ENCODE peak calls at places on chromosomes 12 and 14, in six cellular contexts. One of them, this sample, is unnamed. For H3K36me3, the result is how much of the 10 kb centered on the place peaks cover.

GRCh38 chr14:101844219-101844618 is 82.7 kb downstream of the PPP2R5C start:
- DNase-seq in endodermal cell: no peak
- DNase-seq in body of pancreas: peak
- DNase-seq in left lung: no peak
- DNase-seq in ovary: no peak
- DNase-seq in thoracic aorta: no peak
- DNase-seq in this sample: no peak

GRCh38 chr12:96587691-96588090 is 98.3 kb downstream of the CFAP54 start:
- DNase-seq in endodermal cell: no peak
- DNase-seq in body of pancreas: no peak
- DNase-seq in left lung: no peak
- DNase-seq in ovary: no peak
- DNase-seq in thoracic aorta: no peak
- DNase-seq in this sample: no peak

GRCh38 chr14:53437858-53438257 is 284.7 kb upstream of the DDHD1 start:
- DNase-seq in endodermal cell: no peak
- DNase-seq in body of pancreas: no peak
- DNase-seq in left lung: no peak
- DNase-seq in ovary: no peak
- DNase-seq in thoracic aorta: no peak
- DNase-seq in this sample: no peak

GRCh38 chr12:89856431-89856830 is 147.8 kb upstream of the ATP2B1 start:
- DNase-seq in endodermal cell: no peak
- DNase-seq in body of pancreas: no peak
- DNase-seq in left lung: no peak
- DNase-seq in ovary: no peak
- DNase-seq in thoracic aorta: no peak
- DNase-seq in this sample: no peak

GRCh38 chr12:96427269-96427729 is 27.1 kb upstream of the CDK17 start:
- DNase-seq in endodermal cell: peak
- DNase-seq in body of pancreas: peak
- DNase-seq in left lung: peak
- DNase-seq in ovary: no peak
- DNase-seq in thoracic aorta: peak
- DNase-seq in this sample: peak

GRCh38 chr12:92124708-92125067 is 21.0 kb downstream of the BTG1 start:
- DNase-seq in endodermal cell: no peak
- DNase-seq in body of pancreas: no peak
- DNase-seq in left lung: no peak
- DNase-seq in ovary: no peak
- DNase-seq in thoracic aorta: no peak
- DNase-seq in this sample: no peak

GRCh38 chr12:27428466-27428865 is 18.1 kb upstream of the SMCO2 start:
- DNase-seq in endodermal cell: no peak
- DNase-seq in body of pancreas: no peak
- DNase-seq in left lung: no peak
- DNase-seq in ovary: no peak
- DNase-seq in thoracic aorta: no peak
- DNase-seq in this sample: no peak

GRCh38 chr14:95553141-95553540 is 18.3 kb downstream of the GLRX5 start:
- DNase-seq in endodermal cell: peak
- DNase-seq in body of pancreas: no peak
- DNase-seq in left lung: no peak
- DNase-seq in ovary: no peak
- DNase-seq in thoracic aorta: no peak
- DNase-seq in this sample: no peak

GRCh38 chr14:104690266-104690711 is 871 bp downstream of the INF2 start:
- DNase-seq in endodermal cell: no peak
- DNase-seq in body of pancreas: no peak
- DNase-seq in left lung: no peak
- DNase-seq in ovary: no peak
- DNase-seq in thoracic aorta: no peak
- DNase-seq in this sample: no peak

GRCh38 chr14:51066576-51066975 is 28.3 kb downstream of the TRIM9 start:
- DNase-seq in endodermal cell: no peak
- DNase-seq in body of pancreas: no peak
- DNase-seq in left lung: no peak
- DNase-seq in ovary: no peak
- DNase-seq in thoracic aorta: no peak
- DNase-seq in this sample: no peak

GRCh38 chr12:63917864-63918742 is 73.6 kb downstream of the SRGAP1 start:
- DNase-seq in endodermal cell: no peak
- DNase-seq in body of pancreas: no peak
- DNase-seq in left lung: no peak
- DNase-seq in ovary: no peak
- DNase-seq in thoracic aorta: no peak
- DNase-seq in this sample: no peak

GRCh38 chr12:1591029-1591428 is 3.4 kb downstream of the FBXL14 start:
- DNase-seq in endodermal cell: no peak
- DNase-seq in body of pancreas: no peak
- DNase-seq in left lung: no peak
- DNase-seq in ovary: no peak
- DNase-seq in thoracic aorta: no peak
- DNase-seq in this sample: no peak

GRCh38 chr14:59331217-59331616 is 134.0 kb downstream of the GPR135 start:
- DNase-seq in endodermal cell: peak
- DNase-seq in body of pancreas: no peak
- DNase-seq in left lung: no peak
- DNase-seq in ovary: no peak
- DNase-seq in thoracic aorta: no peak
- DNase-seq in this sample: no peak

GRCh38 chr14:59332727-59333126 is 132.5 kb downstream of the GPR135 start:
- DNase-seq in endodermal cell: no peak
- DNase-seq in body of pancreas: no peak
- DNase-seq in left lung: no peak
- DNase-seq in ovary: no peak
- DNase-seq in thoracic aorta: no peak
- DNase-seq in this sample: no peak

GRCh38 chr14:59328410-59328809 is 136.8 kb downstream of the GPR135 start:
- DNase-seq in endodermal cell: no peak
- DNase-seq in body of pancreas: no peak
- DNase-seq in left lung: no peak
- DNase-seq in ovary: no peak
- DNase-seq in thoracic aorta: no peak
- DNase-seq in this sample: no peak

GRCh38 chr14:59333235-59333634 is 131.9 kb downstream of the GPR135 start:
- DNase-seq in endodermal cell: no peak
- DNase-seq in body of pancreas: no peak
- DNase-seq in left lung: no peak
- DNase-seq in ovary: no peak
- DNase-seq in thoracic aorta: no peak
- DNase-seq in this sample: no peak

GRCh38 chr14:59330455-59330854 is 134.7 kb downstream of the GPR135 start:
- DNase-seq in endodermal cell: peak
- DNase-seq in body of pancreas: no peak
- DNase-seq in left lung: no peak
- DNase-seq in ovary: peak
- DNase-seq in thoracic aorta: no peak
- DNase-seq in this sample: no peak
- H3K36me3 ChIP-seq in endodermal cell: half or more
- H3K36me3 ChIP-seq in body of pancreas: under half
- H3K36me3 ChIP-seq in left lung: under half
- H3K36me3 ChIP-seq in ovary: under half
- H3K36me3 ChIP-seq in thoracic aorta: under half
- H3K36me3 ChIP-seq in this sample: half or more

GRCh38 chr14:48398675-48399282 is 723.4 kb upstream of the MDGA2 start:
- DNase-seq in endodermal cell: peak
- DNase-seq in body of pancreas: no peak
- DNase-seq in left lung: no peak
- DNase-seq in ovary: no peak
- DNase-seq in thoracic aorta: no peak
- DNase-seq in this sample: no peak
- TF ChIP-seq CTCF in endodermal cell: peak
- TF ChIP-seq CTCF in body of pancreas: peak
- TF ChIP-seq CTCF in left lung: no peak
- TF ChIP-seq CTCF in ovary: no peak
- TF ChIP-seq CTCF in thoracic aorta: peak
- TF ChIP-seq CTCF in this sample: peak

DNA sequence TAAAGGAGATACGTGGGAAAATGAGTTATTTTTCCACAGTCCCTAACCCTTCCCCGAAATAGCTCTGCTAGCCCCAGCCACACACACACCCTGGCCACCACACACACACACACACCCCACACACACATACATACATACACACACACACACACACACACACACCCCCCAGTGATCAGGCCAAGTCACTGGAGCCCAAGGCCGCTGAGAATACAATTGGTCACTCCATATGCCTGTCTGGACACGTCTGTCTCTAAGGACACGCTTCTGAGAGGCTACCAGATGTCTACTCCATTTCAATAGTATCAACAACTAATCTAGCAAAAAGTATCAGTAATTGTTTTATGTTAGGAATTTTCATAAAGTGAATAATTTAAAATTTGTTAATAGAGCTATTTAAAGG is 13.0 kb upstream of the DIABLO start:
- DNase-seq in endodermal cell: no peak
- DNase-seq in body of pancreas: no peak
- DNase-seq in left lung: no peak
- DNase-seq in ovary: no peak
- DNase-seq in thoracic aorta: no peak
- DNase-seq in this sample: no peak
- H3K36me3 ChIP-seq in endodermal cell: half or more
- H3K36me3 ChIP-seq in body of pancreas: under half
- H3K36me3 ChIP-seq in left lung: under half
- H3K36me3 ChIP-seq in ovary: under half
- H3K36me3 ChIP-seq in thoracic aorta: under half
- H3K36me3 ChIP-seq in this sample: under half

DNA sequence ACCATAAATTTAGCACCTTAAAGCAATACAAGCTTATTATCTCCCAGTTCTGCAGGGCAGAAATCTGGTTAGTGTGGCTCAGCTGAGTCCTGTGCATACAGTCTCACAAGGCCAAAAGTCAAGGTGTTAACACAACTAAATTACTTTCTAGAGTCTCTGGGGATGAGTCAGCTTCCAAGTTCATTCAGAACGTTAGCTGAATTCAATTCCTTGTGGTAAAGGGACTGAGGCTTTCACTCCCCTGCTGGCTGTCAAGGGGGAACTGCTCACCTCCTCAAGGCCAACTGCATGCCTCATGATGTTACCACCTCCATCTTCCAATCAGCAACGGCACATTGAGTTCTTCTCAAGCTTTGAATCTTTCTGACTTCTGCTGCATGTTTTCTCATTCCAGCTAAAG is 27.6 kb downstream of the EML5 start:
- DNase-seq in endodermal cell: no peak
- DNase-seq in body of pancreas: no peak
- DNase-seq in left lung: no peak
- DNase-seq in ovary: no peak
- DNase-seq in thoracic aorta: no peak
- DNase-seq in this sample: no peak
- TF ChIP-seq CTCF in endodermal cell: no peak
- TF ChIP-seq CTCF in body of pancreas: no peak
- TF ChIP-seq CTCF in left lung: no peak
- TF ChIP-seq CTCF in ovary: no peak
- TF ChIP-seq CTCF in thoracic aorta: no peak
- TF ChIP-seq CTCF in this sample: no peak